ENCODE peak calls at places on chromosome 18, in five cellular contexts. I, Q, J, X and C are unnamed samples.

GRCh38 chr18:70044626-70045025 is 97.0 kb upstream of the CD226 start:
- DNase-seq in I (peak), Q (peak), J (peak), X (no peak), C (peak)

GRCh38 chr18:42654561-42654960 is 460.9 kb downstream of the RIT2 start:
- DNase-seq in I (no peak), Q (no peak), J (peak), X (no peak), C (peak)

GRCh38 chr18:69838620-69839411 is 108.9 kb downstream of the CD226 start:
- DNase-seq in I (peak), Q (peak), J (no peak), X (no peak), C (peak)

GRCh38 chr18:51153659-51154371 is 43.7 kb downstream of the MEX3C start:
- DNase-seq in I (no peak), Q (no peak), J (no peak), X (no peak), C (no peak)

GRCh38 chr18:33757037-33757436 is 179.0 kb downstream of the ASXL3 start:
- DNase-seq in I (peak), Q (peak), J (peak), X (no peak), C (no peak)

GRCh38 chr18:41456791-41457190 is 498.2 kb upstream of the PIK3C3 start:
- DNase-seq in I (no peak), Q (no peak), J (no peak), X (no peak), C (no peak)

GRCh38 chr18:10351221-10351795 is 103.1 kb upstream of the APCDD1 start:
- DNase-seq in I (no peak), Q (no peak), J (peak), X (no peak), C (no peak)

GRCh38 chr18:8694891-8695290 is 10.5 kb upstream of the MTCL1 start:
- DNase-seq in I (no peak), Q (no peak), J (no peak), X (no peak), C (no peak)

GRCh38 chr18:8561123-8561905 is 47.9 kb upstream of the RAB12 start:
- DNase-seq in I (no peak), Q (no peak), J (no peak), X (no peak), C (no peak)

GRCh38 chr18:9673296-9674251 is 34.5 kb upstream of the RAB31 start:
- DNase-seq in I (peak), Q (peak), J (peak), X (no peak), C (peak)

GRCh38 chr18:13218376-13219011 is at the start of gene LDLRAD4:
- DNase-seq in I (no peak), Q (no peak), J (peak), X (peak), C (no peak)

GRCh38 chr18:2655954-2656236 is 369 bp downstream of the SMCHD1 start:
- DNase-seq in I (no peak), Q (peak), J (no peak), X (no peak), C (no peak)

GRCh38 chr18:35038881-35039491 is 2.2 kb upstream of the MAPRE2 start:
- DNase-seq in I (no peak), Q (no peak), J (no peak), X (no peak), C (no peak)

GRCh38 chr18:35040988-35041751 is at the start of gene MAPRE2:
- DNase-seq in I (peak), Q (peak), J (peak), X (peak), C (peak)

GRCh38 chr18:35039633-35040032 is 1.6 kb upstream of the MAPRE2 start:
- DNase-seq in I (peak), Q (no peak), J (peak), X (no peak), C (no peak)

GRCh38 chr18:35041752-35042379 is 653 bp downstream of the MAPRE2 start:
- DNase-seq in I (peak), Q (no peak), J (peak), X (no peak), C (no peak)

DNA sequence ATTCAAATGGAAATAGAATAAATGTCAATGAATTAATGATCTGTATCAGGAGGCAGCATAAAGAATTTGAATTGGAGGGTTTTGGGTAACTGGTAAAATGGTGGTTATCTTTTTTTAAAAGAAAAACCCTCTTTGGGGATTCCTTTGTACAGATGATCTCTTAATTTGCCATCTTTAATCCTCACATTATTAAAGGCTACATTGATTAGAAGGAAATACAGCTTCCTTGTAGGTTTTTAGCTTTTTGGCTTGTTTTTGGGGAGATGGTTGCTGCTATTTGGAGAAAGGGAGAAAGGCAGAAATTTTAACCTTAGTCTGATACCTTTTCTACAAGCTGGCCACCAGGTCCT is 600 bp upstream of the MAPRE2 start:
- DNase-seq in I (no peak), Q (no peak), J (no peak), X (no peak), C (no peak)
- TF ChIP-seq CTCF in I (no peak), Q (no peak), J (no peak), X (no peak), C (no peak)

DNA sequence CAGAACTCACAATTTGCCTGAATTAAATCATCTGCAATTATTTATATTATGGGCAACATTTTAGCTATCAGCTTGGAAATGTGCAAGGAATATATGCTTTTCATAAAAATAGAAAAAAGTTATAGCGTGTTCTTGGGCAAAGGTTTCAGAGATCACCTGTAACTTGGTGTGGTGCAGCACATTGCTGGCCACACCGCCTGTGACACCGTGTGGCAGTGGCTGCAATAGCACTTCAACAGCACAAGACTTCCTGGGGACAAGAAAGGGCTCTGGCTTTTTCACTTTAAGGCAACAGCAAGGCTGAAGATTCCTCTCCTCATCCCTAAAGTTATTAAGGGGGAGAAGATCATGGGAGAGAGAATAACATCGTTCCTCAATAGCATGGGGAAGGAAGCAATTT is 14.8 kb upstream of the SERPINB3 start:
- DNase-seq in I (peak), Q (peak), J (no peak), X (no peak), C (peak)
- TF ChIP-seq CTCF in I (peak), Q (peak), J (no peak), X (no peak), C (peak)

GRCh38 chr18:45201489-45201888 is 413.8 kb upstream of the SLC14A2 start:
- DNase-seq in I (peak), Q (no peak), J (no peak), X (no peak), C (no peak)

GRCh38 chr18:45198526-45198925 is 416.8 kb upstream of the SLC14A2 start:
- DNase-seq in I (no peak), Q (no peak), J (peak), X (no peak), C (no peak)

GRCh38 chr18:45201029-45201428 is 414.2 kb upstream of the SLC14A2 start:
- DNase-seq in I (no peak), Q (no peak), J (no peak), X (no peak), C (no peak)

DNA sequence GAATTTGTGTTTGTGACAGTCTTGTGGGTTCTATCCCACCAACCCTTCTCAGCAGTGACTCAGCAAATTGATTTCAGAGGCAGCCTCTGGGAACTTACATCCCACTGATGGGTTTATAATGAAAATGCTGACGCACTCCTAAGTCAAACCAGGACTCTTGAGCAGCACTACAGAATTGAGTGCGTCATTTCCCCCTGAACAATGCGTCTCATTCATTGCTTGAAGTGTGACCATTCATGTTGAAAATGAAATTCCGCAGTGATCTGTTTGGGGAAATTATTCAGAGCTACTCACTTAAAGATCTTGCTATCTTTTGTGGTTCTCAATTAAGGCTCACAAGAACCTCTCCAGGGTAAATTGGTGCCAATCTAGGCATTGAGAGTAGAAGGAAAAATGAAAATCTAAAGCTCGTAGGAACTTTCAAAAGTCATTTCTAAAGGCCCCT is 417.7 kb upstream of the SLC14A2 start:
- DNase-seq in I (peak), Q (peak), J (peak), X (no peak), C (no peak)
- TF ChIP-seq CTCF in I (no peak), Q (no peak), J (no peak), X (no peak), C (no peak)

GRCh38 chr18:31610841-31611240 is 19.2 kb downstream of the TTR start:
- DNase-seq in I (peak), Q (peak), J (no peak), X (peak), C (peak)
- TF ChIP-seq CTCF in I (peak), Q (peak), J (no peak), X (peak), C (no peak)

DNA sequence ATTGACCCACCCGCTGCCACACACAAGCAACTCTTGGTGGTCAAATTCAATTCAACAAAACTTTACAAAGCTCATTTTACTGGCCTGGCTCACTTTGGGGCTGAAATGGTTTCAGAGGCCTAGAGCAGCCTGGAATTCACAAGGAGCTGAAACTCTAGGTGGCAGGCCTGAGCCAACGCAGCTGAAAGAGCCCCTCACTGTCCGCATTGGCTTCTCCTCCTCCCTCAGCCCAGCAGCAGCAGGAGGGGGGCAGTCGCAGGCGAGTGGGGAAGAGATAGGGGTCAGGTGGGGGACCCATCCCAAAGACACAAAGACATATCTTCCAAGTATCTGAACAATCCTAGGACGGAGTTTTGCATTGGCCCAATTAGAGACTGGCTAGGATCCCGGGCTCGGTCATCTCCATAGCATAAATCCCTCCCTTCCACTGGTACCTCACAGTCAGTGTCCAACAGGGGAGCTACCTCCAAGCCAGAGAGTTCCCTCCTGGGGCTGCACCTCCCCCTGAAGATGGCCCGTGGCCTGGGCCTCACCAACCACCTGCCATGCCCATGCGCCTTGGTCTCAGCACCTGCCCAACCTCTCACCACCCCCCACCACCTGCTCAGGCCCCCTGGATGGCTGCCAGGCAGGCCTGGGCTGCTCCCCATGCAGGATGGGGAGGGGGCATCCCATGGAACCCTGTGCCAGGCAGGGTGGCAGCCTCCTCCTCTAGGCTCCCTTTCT is 113.4 kb downstream of the ZBTB7C start:
- DNase-seq in I (no peak), Q (peak), J (peak), X (peak), C (no peak)
- TF ChIP-seq CTCF in I (peak), Q (peak), J (peak), X (no peak), C (no peak)

GRCh38 chr18:79206444-79206843 is 137.2 kb downstream of the ATP9B start:
- DNase-seq in I (no peak), Q (no peak), J (no peak), X (no peak), C (no peak)

GRCh38 chr18:79210002-79210910 is 141.1 kb downstream of the ATP9B start:
- DNase-seq in I (no peak), Q (no peak), J (no peak), X (no peak), C (no peak)

GRCh38 chr18:79204889-79205807 is 136.0 kb downstream of the ATP9B start:
- DNase-seq in I (no peak), Q (no peak), J (no peak), X (no peak), C (no peak)

GRCh38 chr18:79211844-79212243 is 142.7 kb downstream of the ATP9B start:
- DNase-seq in I (peak), Q (peak), J (no peak), X (no peak), C (peak)

GRCh38 chr18:79208882-79209281 is 139.7 kb downstream of the ATP9B start:
- DNase-seq in I (no peak), Q (no peak), J (no peak), X (no peak), C (no peak)
- TF ChIP-seq CTCF in I (no peak), Q (no peak), J (no peak), X (no peak), C (no peak)

GRCh38 chr18:46042571-46043123 is 29.4 kb downstream of the PSTPIP2 start:
- DNase-seq in I (peak), Q (peak), J (peak), X (no peak), C (no peak)
- TF ChIP-seq CTCF in I (no peak), Q (no peak), J (no peak), X (no peak), C (no peak)

GRCh38 chr18:76937597-76937996 is 115.2 kb downstream of the ZNF236 start:
- DNase-seq in I (no peak), Q (no peak), J (peak), X (no peak), C (no peak)
- TF ChIP-seq CTCF in I (no peak), Q (no peak), J (peak), X (no peak), C (no peak)